ENCODE peak calls at places on chromosomes 12 and 14, in six cellular contexts. One of them, this sample, is unnamed.
A peak's percentile ranks its signal among the peaks of the same experiment; 100 is the strongest.

GRCh38 chr12:58148405-58148804 is 207.0 kb downstream of the ATP23 start:
- DNase-seq in GM12891: no peak
- DNase-seq in kidney glomerular epithelial cell: peak; percentile 52
- DNase-seq in amniotic stem cell: peak; percentile 53
- DNase-seq in effector CD4-positive, alpha-beta T cell: no peak
- DNase-seq in non-pigmented ciliary epithelial cell: peak; percentile 70
- DNase-seq in this sample: peak; percentile 11

GRCh38 chr12:102735104-102735503 is 181.9 kb downstream of the PAH start:
- DNase-seq in kidney glomerular epithelial cell: no peak
- DNase-seq in effector CD4-positive, alpha-beta T cell: no peak
- DNase-seq in non-pigmented ciliary epithelial cell: no peak
- DNase-seq in GM12891: no peak
- DNase-seq in amniotic stem cell: no peak
- DNase-seq in this sample: no peak

GRCh38 chr12:112126916-112127315 is 1.6 kb downstream of the TRAFD1 start:
- DNase-seq in GM12891: no peak
- DNase-seq in non-pigmented ciliary epithelial cell: no peak
- DNase-seq in amniotic stem cell: no peak
- DNase-seq in effector CD4-positive, alpha-beta T cell: no peak
- DNase-seq in kidney glomerular epithelial cell: no peak
- DNase-seq in this sample: no peak

GRCh38 chr12:30908389-30909087 is 18.0 kb upstream of the TSPAN11 start:
- DNase-seq in kidney glomerular epithelial cell: no peak
- DNase-seq in non-pigmented ciliary epithelial cell: peak; percentile 31
- DNase-seq in amniotic stem cell: peak; percentile 34
- DNase-seq in effector CD4-positive, alpha-beta T cell: no peak
- DNase-seq in GM12891: no peak
- DNase-seq in this sample: no peak

GRCh38 chr12:82176016-82176415 is 182.2 kb downstream of the CCDC59 start:
- DNase-seq in non-pigmented ciliary epithelial cell: no peak
- DNase-seq in GM12891: no peak
- DNase-seq in amniotic stem cell: no peak
- DNase-seq in kidney glomerular epithelial cell: no peak
- DNase-seq in effector CD4-positive, alpha-beta T cell: no peak
- DNase-seq in this sample: no peak

GRCh38 chr12:44573723-44574122 is 302.4 kb downstream of the NELL2 start:
- DNase-seq in GM12891: no peak
- DNase-seq in effector CD4-positive, alpha-beta T cell: no peak
- DNase-seq in amniotic stem cell: no peak
- DNase-seq in kidney glomerular epithelial cell: no peak
- DNase-seq in non-pigmented ciliary epithelial cell: no peak
- DNase-seq in this sample: no peak

GRCh38 chr12:30794591-30795409 is 40.0 kb upstream of the CAPRIN2 start:
- DNase-seq in effector CD4-positive, alpha-beta T cell: no peak
- DNase-seq in amniotic stem cell: peak; percentile 75
- DNase-seq in kidney glomerular epithelial cell: peak; percentile 87
- DNase-seq in non-pigmented ciliary epithelial cell: peak; percentile 96
- DNase-seq in GM12891: no peak
- DNase-seq in this sample: peak; percentile 94

GRCh38 chr12:5171701-5172100 is 128.0 kb downstream of the KCNA5 start:
- DNase-seq in amniotic stem cell: no peak
- DNase-seq in GM12891: no peak
- DNase-seq in non-pigmented ciliary epithelial cell: peak; percentile 2
- DNase-seq in kidney glomerular epithelial cell: peak; percentile 40
- DNase-seq in effector CD4-positive, alpha-beta T cell: no peak
- DNase-seq in this sample: peak; percentile 78

GRCh38 chr12:132207083-132207775 is 63.0 kb downstream of the NOC4L start:
- DNase-seq in effector CD4-positive, alpha-beta T cell: no peak
- DNase-seq in kidney glomerular epithelial cell: no peak
- DNase-seq in amniotic stem cell: no peak
- DNase-seq in non-pigmented ciliary epithelial cell: no peak
- DNase-seq in GM12891: no peak
- DNase-seq in this sample: no peak

GRCh38 chr12:131987552-131987951 is 37.8 kb downstream of the EP400 start:
- DNase-seq in GM12891: no peak
- DNase-seq in kidney glomerular epithelial cell: no peak
- DNase-seq in effector CD4-positive, alpha-beta T cell: no peak
- DNase-seq in amniotic stem cell: no peak
- DNase-seq in non-pigmented ciliary epithelial cell: no peak
- DNase-seq in this sample: no peak

GRCh38 chr14:74506408-74506807 is 12.8 kb downstream of the ISCA2 start:
- DNase-seq in kidney glomerular epithelial cell: no peak
- DNase-seq in effector CD4-positive, alpha-beta T cell: no peak
- DNase-seq in GM12891: no peak
- DNase-seq in non-pigmented ciliary epithelial cell: no peak
- DNase-seq in amniotic stem cell: no peak
- DNase-seq in this sample: no peak

GRCh38 chr14:105168496-105168978 is at the start of gene JAG2:
- DNase-seq in non-pigmented ciliary epithelial cell: no peak
- DNase-seq in kidney glomerular epithelial cell: peak; percentile 9
- DNase-seq in effector CD4-positive, alpha-beta T cell: peak; percentile 51
- DNase-seq in GM12891: peak; percentile 66
- DNase-seq in amniotic stem cell: no peak
- DNase-seq in this sample: peak; percentile 77

GRCh38 chr14:56933446-56933845 is 123.2 kb upstream of the OTX2 start:
- DNase-seq in amniotic stem cell: no peak
- DNase-seq in kidney glomerular epithelial cell: no peak
- DNase-seq in GM12891: no peak
- DNase-seq in non-pigmented ciliary epithelial cell: no peak
- DNase-seq in effector CD4-positive, alpha-beta T cell: no peak
- DNase-seq in this sample: no peak

GRCh38 chr12:20194171-20194570 is 174.2 kb upstream of the PDE3A start:
- DNase-seq in GM12891: no peak
- DNase-seq in effector CD4-positive, alpha-beta T cell: no peak
- DNase-seq in kidney glomerular epithelial cell: no peak
- DNase-seq in non-pigmented ciliary epithelial cell: no peak
- DNase-seq in amniotic stem cell: no peak
- DNase-seq in this sample: peak; percentile 11

GRCh38 chr12:65977384-65977783 is 153.1 kb downstream of the HMGA2 start:
- DNase-seq in non-pigmented ciliary epithelial cell: no peak
- DNase-seq in effector CD4-positive, alpha-beta T cell: no peak
- DNase-seq in amniotic stem cell: no peak
- DNase-seq in kidney glomerular epithelial cell: no peak
- DNase-seq in GM12891: no peak
- DNase-seq in this sample: no peak

GRCh38 chr12:76639646-76640045 is 80.1 kb upstream of the OSBPL8 start:
- DNase-seq in GM12891: no peak
- DNase-seq in effector CD4-positive, alpha-beta T cell: no peak
- DNase-seq in non-pigmented ciliary epithelial cell: no peak
- DNase-seq in amniotic stem cell: no peak
- DNase-seq in kidney glomerular epithelial cell: no peak
- DNase-seq in this sample: no peak

GRCh38 chr12:50230217-50230616 is 53.1 kb downstream of the LIMA1 start:
- DNase-seq in non-pigmented ciliary epithelial cell: no peak
- DNase-seq in kidney glomerular epithelial cell: no peak
- DNase-seq in amniotic stem cell: no peak
- DNase-seq in GM12891: no peak
- DNase-seq in effector CD4-positive, alpha-beta T cell: no peak
- DNase-seq in this sample: no peak

GRCh38 chr12:5220835-5221234 is 177.2 kb downstream of the KCNA5 start:
- DNase-seq in non-pigmented ciliary epithelial cell: no peak
- DNase-seq in kidney glomerular epithelial cell: no peak
- DNase-seq in GM12891: no peak
- DNase-seq in effector CD4-positive, alpha-beta T cell: no peak
- DNase-seq in amniotic stem cell: no peak
- DNase-seq in this sample: peak; percentile 69

GRCh38 chr14:89399594-89400068 is 17.4 kb downstream of the FOXN3 start:
- DNase-seq in non-pigmented ciliary epithelial cell: peak; percentile 65
- DNase-seq in GM12891: no peak
- DNase-seq in amniotic stem cell: peak; percentile 77
- DNase-seq in effector CD4-positive, alpha-beta T cell: no peak
- DNase-seq in kidney glomerular epithelial cell: no peak
- DNase-seq in this sample: peak; percentile 23

GRCh38 chr14:104980601-104981531 is 2.7 kb upstream of the AHNAK2 start:
- DNase-seq in amniotic stem cell: no peak
- DNase-seq in effector CD4-positive, alpha-beta T cell: no peak
- DNase-seq in GM12891: no peak
- DNase-seq in kidney glomerular epithelial cell: no peak
- DNase-seq in non-pigmented ciliary epithelial cell: no peak
- DNase-seq in this sample: no peak

GRCh38 chr12:116662612-116663144 is 75.2 kb downstream of the SPRING1 start:
- DNase-seq in GM12891: no peak
- DNase-seq in effector CD4-positive, alpha-beta T cell: no peak
- DNase-seq in non-pigmented ciliary epithelial cell: no peak
- DNase-seq in amniotic stem cell: no peak
- DNase-seq in kidney glomerular epithelial cell: no peak
- DNase-seq in this sample: peak; percentile 44

GRCh38 chr12:64451687-64452558 is at the start of gene TBK1:
- DNase-seq in amniotic stem cell: peak; percentile 75
- DNase-seq in non-pigmented ciliary epithelial cell: no peak
- DNase-seq in kidney glomerular epithelial cell: peak; percentile 86
- DNase-seq in effector CD4-positive, alpha-beta T cell: peak; percentile 33
- DNase-seq in GM12891: peak; percentile 79
- DNase-seq in this sample: peak; percentile 82

GRCh38 chr14:104141621-104142091 is 3.3 kb downstream of the KIF26A start:
- DNase-seq in kidney glomerular epithelial cell: no peak
- DNase-seq in effector CD4-positive, alpha-beta T cell: no peak
- DNase-seq in GM12891: no peak
- DNase-seq in non-pigmented ciliary epithelial cell: no peak
- DNase-seq in amniotic stem cell: no peak
- DNase-seq in this sample: no peak

GRCh38 chr12:116116650-116117424 is 160.7 kb downstream of the MED13L start:
- DNase-seq in non-pigmented ciliary epithelial cell: no peak
- DNase-seq in GM12891: no peak
- DNase-seq in amniotic stem cell: no peak
- DNase-seq in kidney glomerular epithelial cell: no peak
- DNase-seq in effector CD4-positive, alpha-beta T cell: no peak
- DNase-seq in this sample: no peak

GRCh38 chr12:11460343-11461023 is 65.1 kb upstream of the PRB2 start:
- DNase-seq in kidney glomerular epithelial cell: peak; percentile 2
- DNase-seq in GM12891: no peak
- DNase-seq in effector CD4-positive, alpha-beta T cell: no peak
- DNase-seq in amniotic stem cell: no peak
- DNase-seq in non-pigmented ciliary epithelial cell: no peak
- DNase-seq in this sample: peak; percentile 41

GRCh38 chr12:117522559-117522958 is 161.1 kb upstream of the NOS1 start:
- DNase-seq in kidney glomerular epithelial cell: no peak
- DNase-seq in effector CD4-positive, alpha-beta T cell: no peak
- DNase-seq in GM12891: no peak
- DNase-seq in non-pigmented ciliary epithelial cell: no peak
- DNase-seq in amniotic stem cell: no peak
- DNase-seq in this sample: no peak

GRCh38 chr12:27589419-27589818 is 65.4 kb downstream of the PPFIBP1 start:
- DNase-seq in non-pigmented ciliary epithelial cell: no peak
- DNase-seq in effector CD4-positive, alpha-beta T cell: no peak
- DNase-seq in amniotic stem cell: no peak
- DNase-seq in kidney glomerular epithelial cell: no peak
- DNase-seq in GM12891: no peak
- DNase-seq in this sample: no peak

GRCh38 chr12:124548854-124549378 is 18.5 kb downstream of the NCOR2 start:
- DNase-seq in kidney glomerular epithelial cell: peak; percentile 74
- DNase-seq in non-pigmented ciliary epithelial cell: no peak
- DNase-seq in amniotic stem cell: no peak
- DNase-seq in effector CD4-positive, alpha-beta T cell: no peak
- DNase-seq in GM12891: no peak
- DNase-seq in this sample: no peak

GRCh38 chr12:126772171-126772864 is 1494.7 kb upstream of the TMEM132C start:
- DNase-seq in amniotic stem cell: no peak
- DNase-seq in effector CD4-positive, alpha-beta T cell: peak; percentile 16
- DNase-seq in non-pigmented ciliary epithelial cell: peak; percentile 14
- DNase-seq in GM12891: no peak
- DNase-seq in kidney glomerular epithelial cell: peak; percentile 72
- DNase-seq in this sample: peak; percentile 87

GRCh38 chr12:47767197-47767724 is 5.8 kb upstream of the SLC48A1 start:
- DNase-seq in amniotic stem cell: no peak
- DNase-seq in kidney glomerular epithelial cell: no peak
- DNase-seq in effector CD4-positive, alpha-beta T cell: peak; percentile 54
- DNase-seq in GM12891: no peak
- DNase-seq in non-pigmented ciliary epithelial cell: no peak
- DNase-seq in this sample: peak; percentile 76

GRCh38 chr14:51368721-51369163 is 128.7 kb downstream of the TMX1 start:
- DNase-seq in GM12891: no peak
- DNase-seq in amniotic stem cell: peak; percentile 66
- DNase-seq in effector CD4-positive, alpha-beta T cell: no peak
- DNase-seq in kidney glomerular epithelial cell: no peak
- DNase-seq in non-pigmented ciliary epithelial cell: peak; percentile 81
- DNase-seq in this sample: no peak

GRCh38 chr14:86015916-86016315 is 486.0 kb downstream of the FLRT2 start:
- DNase-seq in non-pigmented ciliary epithelial cell: no peak
- DNase-seq in effector CD4-positive, alpha-beta T cell: no peak
- DNase-seq in amniotic stem cell: peak; percentile 9
- DNase-seq in kidney glomerular epithelial cell: no peak
- DNase-seq in GM12891: no peak
- DNase-seq in this sample: no peak

GRCh38 chr14:50003213-50004021 is 110.5 kb downstream of the ARF6 start:
- DNase-seq in kidney glomerular epithelial cell: peak; percentile 49
- DNase-seq in amniotic stem cell: no peak
- DNase-seq in GM12891: peak; percentile 79
- DNase-seq in non-pigmented ciliary epithelial cell: no peak
- DNase-seq in effector CD4-positive, alpha-beta T cell: peak; percentile 58
- DNase-seq in this sample: peak; percentile 90

GRCh38 chr12:127628655-127629054 is 638.3 kb upstream of the TMEM132C start:
- DNase-seq in non-pigmented ciliary epithelial cell: peak; percentile 31
- DNase-seq in amniotic stem cell: peak; percentile 38
- DNase-seq in effector CD4-positive, alpha-beta T cell: no peak
- DNase-seq in kidney glomerular epithelial cell: no peak
- DNase-seq in GM12891: no peak
- DNase-seq in this sample: no peak

GRCh38 chr14:69346710-69347109 is 51.4 kb downstream of the ERH start:
- DNase-seq in non-pigmented ciliary epithelial cell: no peak
- DNase-seq in effector CD4-positive, alpha-beta T cell: no peak
- DNase-seq in kidney glomerular epithelial cell: no peak
- DNase-seq in GM12891: no peak
- DNase-seq in amniotic stem cell: no peak
- DNase-seq in this sample: no peak

GRCh38 chr12:88805692-88806091 is 225.4 kb upstream of the KITLG start:
- DNase-seq in GM12891: no peak
- DNase-seq in effector CD4-positive, alpha-beta T cell: no peak
- DNase-seq in kidney glomerular epithelial cell: no peak
- DNase-seq in amniotic stem cell: no peak
- DNase-seq in non-pigmented ciliary epithelial cell: no peak
- DNase-seq in this sample: no peak

This sample was measured in SW480.